ENCODE peak calls at places on chromosomes 5 and 9, in four cellular contexts. W, Z, N and K are unnamed samples.

GRCh38 chr5:91103353-91104061 is 279.6 kb downstream of the ARRDC3 start:
- DNase-seq in W (no peak), Z (no peak), N (no peak), K (no peak)

GRCh38 chr9:96391021-96391765 is 7.7 kb upstream of the SLC35D2 start:
- DNase-seq in W (no peak), Z (no peak), N (peak), K (no peak)

GRCh38 chr5:172644711-172645110 is 3.6 kb downstream of the NEURL1B start:
- DNase-seq in W (no peak), Z (no peak), N (no peak), K (no peak)

GRCh38 chr5:177592010-177592834 is at the start of gene TMED9:
- DNase-seq in W (peak), Z (no peak), N (peak), K (peak)

GRCh38 chr5:141701341-141702119 is 19.5 kb upstream of the ARAP3 start:
- DNase-seq in W (no peak), Z (peak), N (no peak), K (no peak)

GRCh38 chr5:168312606-168313297 is 21.3 kb downstream of the WWC1 start:
- DNase-seq in W (no peak), Z (no peak), N (no peak), K (no peak)

GRCh38 chr5:22249209-22249608 is 603.9 kb downstream of the CDH12 start:
- DNase-seq in W (no peak), Z (no peak), N (no peak), K (no peak)

GRCh38 chr9:75455444-75455921 is 367.2 kb downstream of the OSTF1 start:
- DNase-seq in W (no peak), Z (peak), N (no peak), K (no peak)

GRCh38 chr9:3437031-3437430 is 88.8 kb downstream of the RFX3 start:
- DNase-seq in W (no peak), Z (no peak), N (no peak), K (no peak)

GRCh38 chr5:176648467-176649194 is 1.3 kb downstream of the TSPAN17 start:
- DNase-seq in W (no peak), Z (no peak), N (no peak), K (no peak)

GRCh38 chr9:123399803-123400378 is 43.9 kb downstream of the CRB2 start:
- DNase-seq in W (no peak), Z (no peak), N (no peak), K (no peak)

GRCh38 chr9:123617286-123617685 is 261.3 kb downstream of the CRB2 start:
- DNase-seq in W (no peak), Z (no peak), N (no peak), K (no peak)

GRCh38 chr5:132754947-132755346 is 7.7 kb downstream of the CCNI2 start:
- DNase-seq in W (no peak), Z (no peak), N (peak), K (no peak)

GRCh38 chr5:26104175-26104574 is 934.2 kb downstream of the CDH9 start:
- DNase-seq in W (no peak), Z (no peak), N (no peak), K (no peak)

GRCh38 chr5:72511371-72512178 is 4.4 kb upstream of the ZNF366 start:
- DNase-seq in W (no peak), Z (no peak), N (no peak), K (no peak)

GRCh38 chr5:9774472-9775079 is 144.4 kb upstream of the TAS2R1 start:
- DNase-seq in W (no peak), Z (no peak), N (peak), K (no peak)

GRCh38 chr9:79428422-79428821 is 143.3 kb upstream of the TLE4 start:
- DNase-seq in W (no peak), Z (no peak), N (no peak), K (no peak)

GRCh38 chr9:98610196-98610595 is 98.5 kb downstream of the GABBR2 start:
- DNase-seq in W (no peak), Z (no peak), N (no peak), K (no peak)

GRCh38 chr5:124207118-124207517 is 539.3 kb downstream of the ZNF608 start:
- DNase-seq in W (no peak), Z (no peak), N (no peak), K (no peak)

GRCh38 chr5:74105126-74105780 is 479.3 kb downstream of the ARHGEF28 start:
- DNase-seq in W (no peak), Z (no peak), N (no peak), K (no peak)

GRCh38 chr5:105953616-105954015 is 1717.1 kb downstream of the EFNA5 start:
- DNase-seq in W (no peak), Z (no peak), N (no peak), K (no peak)

GRCh38 chr9:97179616-97180015 is 127.8 kb upstream of the CCDC180 start:
- DNase-seq in W (no peak), Z (no peak), N (no peak), K (no peak)

GRCh38 chr5:98750693-98751092 is 22.8 kb upstream of the RGMB start:
- DNase-seq in W (no peak), Z (no peak), N (peak), K (no peak)

GRCh38 chr9:110623462-110624025 is 44.0 kb upstream of the SVEP1 start:
- DNase-seq in W (no peak), Z (peak), N (peak), K (peak)

GRCh38 chr9:123194023-123194422 is 74.4 kb downstream of the STRBP start:
- DNase-seq in W (no peak), Z (no peak), N (no peak), K (no peak)

GRCh38 chr9:94692601-94693000 is 33.9 kb upstream of the AOPEP start:
- DNase-seq in W (no peak), Z (no peak), N (peak), K (peak)

GRCh38 chr5:125700380-125700856 is 722.8 kb upstream of the GRAMD2B start:
- DNase-seq in W (no peak), Z (no peak), N (peak), K (no peak)

GRCh38 chr9:103183569-103184191 is 188.5 kb downstream of the CYLC2 start:
- DNase-seq in W (no peak), Z (no peak), N (peak), K (no peak)

GRCh38 chr9:96858018-96858573 is 3.8 kb upstream of the ZNF782 start:
- DNase-seq in W (no peak), Z (no peak), N (peak), K (no peak)

GRCh38 chr5:134131165-134131564 is 16.7 kb downstream of the TCF7 start:
- DNase-seq in W (no peak), Z (no peak), N (no peak), K (no peak)

GRCh38 chr9:70013598-70014196 is 30.0 kb upstream of the MAMDC2 start:
- DNase-seq in W (no peak), Z (no peak), N (no peak), K (no peak)

GRCh38 chr9:129102791-129103594 is 7.6 kb downstream of the CRAT start:
- DNase-seq in W (no peak), Z (no peak), N (peak), K (no peak)

GRCh38 chr9:976258-976804 is at the start of gene DMRT3:
- DNase-seq in W (no peak), Z (no peak), N (no peak), K (peak)

DNA sequence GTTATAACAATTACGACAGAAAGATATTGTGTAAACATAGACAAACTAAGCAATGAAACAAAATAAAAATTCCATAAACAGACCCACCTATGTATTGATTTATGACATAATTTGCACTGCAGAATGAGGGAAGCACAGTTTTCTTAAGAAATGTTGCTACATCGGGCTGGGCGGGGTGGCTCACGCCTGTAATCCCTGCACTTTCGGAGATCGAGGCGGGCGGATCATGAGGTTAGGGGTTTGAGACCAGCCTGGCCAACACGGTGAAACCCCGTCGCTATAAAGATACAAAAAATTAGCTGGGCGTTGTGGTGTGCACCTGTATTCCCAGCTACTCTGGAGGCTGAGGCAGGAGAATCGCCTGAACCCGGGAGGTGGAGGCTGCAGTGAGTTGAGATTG is 1344.4 kb upstream of the WWC1 start:
- DNase-seq in W (no peak), Z (no peak), N (no peak), K (no peak)
- TF ChIP-seq ZNF274 in W (no peak), Z (no peak), N (no peak), K (no peak)

DNA sequence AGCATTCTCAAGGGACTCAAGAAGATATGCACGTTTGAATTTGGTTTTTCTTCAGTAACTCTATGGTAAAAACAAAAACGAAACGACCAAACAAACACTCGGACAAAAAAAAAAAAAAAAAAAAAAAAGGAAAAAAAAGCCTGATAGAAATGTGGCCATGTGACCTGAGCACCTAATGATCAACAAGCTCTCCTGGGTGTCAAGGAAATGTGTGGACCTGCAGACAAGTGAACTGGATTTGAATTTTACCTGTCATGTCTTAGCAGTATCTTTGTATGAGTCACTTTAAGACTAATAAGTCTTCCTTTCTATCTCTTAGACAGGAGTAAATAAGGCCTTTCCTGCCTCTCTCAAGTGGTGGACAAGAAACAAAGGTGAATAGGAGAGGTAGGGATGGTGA is 190.6 kb upstream of the GRIA1 start:
- DNase-seq in W (no peak), Z (no peak), N (no peak), K (no peak)
- TF ChIP-seq SUZ12 in W (no peak), Z (no peak), N (no peak), K (no peak)

DNA sequence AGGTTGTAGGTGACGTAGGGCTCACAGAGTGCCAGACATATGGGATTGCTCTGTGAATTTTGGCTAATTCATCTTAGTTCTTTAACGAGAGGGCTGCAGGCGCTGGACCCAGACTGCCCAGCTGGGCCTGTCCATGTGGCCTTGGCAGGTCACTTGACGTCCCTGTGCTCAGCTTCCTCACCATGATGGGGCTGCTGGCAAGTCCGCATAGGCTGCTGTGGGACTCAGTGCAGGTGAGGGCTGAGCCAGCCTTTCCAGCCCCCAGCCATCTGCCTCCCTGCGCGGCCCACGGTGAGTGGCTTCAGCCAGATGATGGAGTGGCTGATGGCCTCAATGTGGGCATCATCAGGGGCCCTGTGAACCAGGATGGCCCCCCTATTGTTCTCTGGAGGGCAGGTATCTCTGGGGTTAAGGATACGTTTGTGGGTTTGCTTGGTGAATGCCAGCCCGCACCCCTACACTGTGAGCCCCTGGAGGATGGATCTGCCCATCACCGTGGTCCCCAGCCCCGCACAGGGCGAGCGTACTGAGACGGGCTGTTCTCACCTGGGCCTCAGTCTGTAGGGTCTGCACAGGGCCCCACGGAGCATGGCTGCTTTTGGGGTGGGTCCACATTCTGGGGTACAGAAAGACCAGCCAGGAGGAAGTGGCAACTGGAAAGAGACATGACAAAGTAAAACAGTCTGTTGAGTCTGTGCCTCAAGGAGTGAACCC is 3.7 kb downstream of the CARD19 start:
- DNase-seq in W (no peak), Z (no peak), N (no peak), K (no peak)
- TF ChIP-seq ZNF274 in W (no peak), Z (no peak), N (no peak), K (no peak)

DNA sequence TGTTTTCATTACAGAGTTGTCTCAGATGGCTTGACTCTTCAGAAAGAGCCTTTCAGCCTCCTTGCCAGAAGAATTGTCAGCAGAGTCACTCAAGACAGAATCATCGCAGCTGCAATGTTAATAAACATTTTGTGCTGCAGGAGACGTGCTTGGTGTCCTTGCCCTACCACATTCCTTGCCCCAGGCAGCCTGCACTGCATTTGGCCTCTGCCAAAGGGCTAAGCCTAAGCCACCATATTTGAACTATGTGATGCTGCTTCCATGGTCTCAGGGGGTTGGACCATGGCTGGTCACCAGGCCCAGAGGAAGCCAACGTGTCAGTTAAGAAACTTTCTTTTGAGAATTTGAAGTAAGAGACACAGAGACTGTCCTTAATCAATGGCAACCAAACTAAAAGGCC is 145.4 kb downstream of the ACTL7B start:
- DNase-seq in W (no peak), Z (no peak), N (no peak), K (no peak)
- TF ChIP-seq SUZ12 in W (no peak), Z (no peak), N (no peak), K (no peak)